ENCODE peak calls at places on chromosomes 4 and X, in eight cellular contexts. E is NCI-H2081, H is GM18507, B is M059J, Z is tibial artery, V is cardiac muscle cell, M is T-helper 2 cell, X is hepatic stellate cell. R is an unnamed sample.

GRCh38 chrX:39755152-39756032 is 342.4 kb downstream of the BCOR start:
- DNase-seq in E (peak; percentile 20), H (no peak), B (peak; percentile 98), Z (peak; percentile 88), V (peak; percentile 94), M (no peak), X (peak; percentile 76), R (no peak)

GRCh38 chr4:14348506-14348905 is 653.8 kb upstream of the CPEB2 start:
- DNase-seq in E (no peak), H (no peak), B (peak; percentile 48), Z (no peak), V (peak; percentile 41), M (no peak), X (no peak), R (no peak)

GRCh38 chrX:68428431-68428830 is 4.9 kb downstream of the OPHN1 start:
- DNase-seq in E (no peak), H (no peak), B (peak; percentile 45), Z (no peak), V (peak; percentile 20), M (no peak), X (peak; percentile 11), R (no peak)

GRCh38 chr4:103075435-103075893 is 1.1 kb downstream of the SLC9B2 start:
- DNase-seq in E (no peak), H (no peak), B (peak; percentile 16), Z (no peak), V (peak; percentile 34), M (no peak), X (peak; percentile 51), R (no peak)

GRCh38 chr4:41389356-41389755 is 132.6 kb downstream of the UCHL1 start:
- DNase-seq in E (no peak), H (no peak), B (peak; percentile 49), Z (no peak), V (no peak), M (no peak), X (no peak), R (no peak)

GRCh38 chr4:166324321-166324720 is 451.3 kb downstream of the TLL1 start:
- DNase-seq in E (peak; percentile 60), H (no peak), B (peak; percentile 60), Z (no peak), V (peak; percentile 16), M (no peak), X (no peak), R (peak; percentile 11)

GRCh38 chr4:26787461-26788340 is 72.9 kb upstream of the STIM2 start:
- DNase-seq in E (peak; percentile 71), H (no peak), B (peak; percentile 92), Z (no peak), V (peak; percentile 63), M (no peak), X (no peak), R (peak; percentile 71)

GRCh38 chr4:87497141-87497540 is 32.0 kb downstream of the SPARCL1 start:
- DNase-seq in E (no peak), H (no peak), B (no peak), Z (no peak), V (no peak), M (no peak), X (no peak), R (no peak)

GRCh38 chrX:74603040-74603439 is 11.4 kb downstream of the RLIM start:
- DNase-seq in E (no peak), H (no peak), B (no peak), Z (no peak), V (no peak), M (no peak), X (no peak), R (no peak)

GRCh38 chrX:15436220-15436619 is 52.0 kb upstream of the VEGFD start:
- DNase-seq in E (no peak), H (no peak), B (no peak), Z (no peak), V (peak; percentile 15), M (no peak), X (no peak), R (no peak)

GRCh38 chrX:150455220-150455618 is 92.1 kb downstream of the MAMLD1 start:
- DNase-seq in E (no peak), H (no peak), B (no peak), Z (no peak), V (no peak), M (no peak), X (no peak), R (no peak)

GRCh38 chrX:44228621-44229020 is 114.9 kb downstream of the EFHC2 start:
- DNase-seq in E (no peak), H (no peak), B (no peak), Z (no peak), V (no peak), M (no peak), X (no peak), R (no peak)

GRCh38 chr4:8192748-8193738 is 6.0 kb upstream of the SH3TC1 start:
- DNase-seq in E (peak; percentile 83), H (no peak), B (peak; percentile 43), Z (peak; percentile 61), V (peak; percentile 65), M (no peak), X (no peak), R (peak; percentile 79)

GRCh38 chrX:18415386-18415785 is 10.0 kb upstream of the CDKL5 start:
- DNase-seq in E (no peak), H (no peak), B (peak; percentile 24), Z (no peak), V (peak; percentile 2), M (no peak), X (peak; percentile 31), R (no peak)

GRCh38 chrX:14777484-14777883 is 95.4 kb downstream of the FANCB start:
- DNase-seq in E (no peak), H (no peak), B (peak; percentile 54), Z (no peak), V (peak; percentile 11), M (no peak), X (peak; percentile 11), R (no peak)

GRCh38 chrX:47745386-47745785 is 86.4 kb upstream of the UXT start:
- DNase-seq in E (no peak), H (no peak), B (no peak), Z (no peak), V (peak; percentile 21), M (no peak), X (no peak), R (no peak)

GRCh38 chr4:158824425-158825274 is 55.8 kb downstream of the FNIP2 start:
- DNase-seq in E (no peak), H (no peak), B (peak; percentile 55), Z (no peak), V (peak; percentile 59), M (no peak), X (no peak), R (no peak)

R was measured in Jurkat, Clone E6-1.